ENCODE peak calls at places on chromosome 18, in five cellular contexts. M is fibroblast of lung; Y is Calu3; A is activated effector memory CD4-positive, alpha-beta T cell treated with Interleukin-2 at 50 U/mL for 16 hours; I is KG1. S is an unnamed sample.

GRCh38 chr18:26989842-26990241 is 124.3 kb upstream of the AQP4 start:
- DNase-seq in M (no peak), Y (no peak), A (no peak), I (no peak), S (no peak)

GRCh38 chr18:59921384-59921891 is 21.6 kb downstream of the PMAIP1 start:
- DNase-seq in M (peak; percentile 29), Y (no peak), A (no peak), I (peak; percentile 69), S (no peak)

GRCh38 chr18:8615397-8616025 is 6.3 kb downstream of the RAB12 start:
- DNase-seq in M (peak; percentile 95), Y (no peak), A (no peak), I (no peak), S (no peak)

GRCh38 chr18:26227051-26227672 is 917 bp downstream of the TAF4B start:
- DNase-seq in M (no peak), Y (no peak), A (no peak), I (no peak), S (no peak)

GRCh38 chr18:23934863-23935262 is 79.7 kb upstream of the TTC39C start:
- DNase-seq in M (no peak), Y (no peak), A (no peak), I (no peak), S (no peak)

GRCh38 chr18:11872479-11873136 is 21.4 kb downstream of the CHMP1B start:
- DNase-seq in M (no peak), Y (peak; percentile 50), A (no peak), I (no peak), S (no peak)

GRCh38 chr18:61466736-61467135 is 133.5 kb downstream of the CDH20 start:
- DNase-seq in M (no peak), Y (no peak), A (no peak), I (no peak), S (no peak)

GRCh38 chr18:647304-647703 is 10.1 kb upstream of the TYMS start:
- DNase-seq in M (no peak), Y (no peak), A (no peak), I (no peak), S (no peak)

GRCh38 chr18:48835745-48836191 is 115.0 kb downstream of the SMAD7 start:
- DNase-seq in M (no peak), Y (no peak), A (no peak), I (no peak), S (peak; percentile 66)

GRCh38 chr18:55998071-55998522 is 410.1 kb upstream of the TCF4 start:
- DNase-seq in M (peak; percentile 69), Y (no peak), A (no peak), I (no peak), S (no peak)

GRCh38 chr18:715626-716025 is 3.2 kb upstream of the ENOSF1 start:
- DNase-seq in M (peak; percentile 80), Y (no peak), A (no peak), I (no peak), S (no peak)

GRCh38 chr18:32920796-32921787 is 148.3 kb upstream of the KLHL14 start:
- DNase-seq in M (peak; percentile 98), Y (peak; percentile 34), A (no peak), I (no peak), S (no peak)

GRCh38 chr18:22170421-22171262 is 1.3 kb downstream of the GATA6 start:
- DNase-seq in M (peak; percentile 78), Y (no peak), A (no peak), I (no peak), S (peak; percentile 80)

GRCh38 chr18:7321831-7322230 is 90.9 kb downstream of the LRRC30 start:
- DNase-seq in M (no peak), Y (no peak), A (no peak), I (no peak), S (no peak)

GRCh38 chr18:32956591-32957310 is 183.9 kb upstream of the KLHL14 start:
- DNase-seq in M (peak; percentile 80), Y (no peak), A (no peak), I (no peak), S (no peak)

GRCh38 chr18:33708876-33709275 is 130.9 kb downstream of the ASXL3 start:
- DNase-seq in M (no peak), Y (no peak), A (no peak), I (no peak), S (no peak)

GRCh38 chr18:23878336-23878900 is 136.1 kb upstream of the TTC39C start:
- DNase-seq in M (no peak), Y (no peak), A (no peak), I (no peak), S (no peak)

GRCh38 chr18:55790296-55790695 is 202.3 kb upstream of the TCF4 start:
- DNase-seq in M (peak; percentile 97), Y (no peak), A (no peak), I (no peak), S (no peak)

GRCh38 chr18:47944972-47945843 is 14.7 kb upstream of the SMAD2 start:
- DNase-seq in M (peak; percentile 70), Y (no peak), A (no peak), I (no peak), S (no peak)

GRCh38 chr18:45255142-45255890 is 360.0 kb upstream of the SLC14A2 start:
- DNase-seq in M (peak; percentile 97), Y (no peak), A (no peak), I (no peak), S (no peak)

GRCh38 chr18:58449366-58449935 is 179.4 kb downstream of the ALPK2 start:
- DNase-seq in M (no peak), Y (no peak), A (no peak), I (no peak), S (no peak)

GRCh38 chr18:12628706-12629702 is 28.9 kb downstream of the SPIRE1 start:
- DNase-seq in M (peak; percentile 83), Y (no peak), A (no peak), I (no peak), S (no peak)

GRCh38 chr18:22346968-22347611 is 70.6 kb downstream of the CTAGE1 start:
- DNase-seq in M (peak; percentile 78), Y (peak; percentile 72), A (no peak), I (no peak), S (peak; percentile 88)

GRCh38 chr18:9742588-9743131 is 34.6 kb downstream of the RAB31 start:
- DNase-seq in M (peak; percentile 79), Y (peak; percentile 16), A (no peak), I (no peak), S (peak; percentile 41)

GRCh38 chr18:41875094-41875780 is 79.8 kb upstream of the PIK3C3 start:
- DNase-seq in M (peak; percentile 66), Y (no peak), A (no peak), I (no peak), S (no peak)

GRCh38 chr18:27604583-27604982 is 419.5 kb upstream of the CHST9 start:
- DNase-seq in M (peak; percentile 57), Y (peak; percentile 17), A (no peak), I (no peak), S (no peak)

GRCh38 chr18:48772457-48772856 is 178.3 kb downstream of the SMAD7 start:
- DNase-seq in M (no peak), Y (no peak), A (no peak), I (no peak), S (no peak)

GRCh38 chr18:9181275-9181674 is 44.7 kb downstream of the ANKRD12 start:
- DNase-seq in M (no peak), Y (no peak), A (no peak), I (no peak), S (no peak)

GRCh38 chr18:50190236-50190635 is 4.7 kb downstream of the MYO5B start:
- DNase-seq in M (peak; percentile 60), Y (no peak), A (no peak), I (no peak), S (no peak)

GRCh38 chr18:49565656-49566055 is 3.8 kb downstream of the LIPG start:
- DNase-seq in M (peak; percentile 69), Y (no peak), A (no peak), I (no peak), S (no peak)

GRCh38 chr18:2901405-2901989 is 54.7 kb downstream of the EMILIN2 start:
- DNase-seq in M (peak; percentile 5), Y (no peak), A (no peak), I (no peak), S (no peak)

GRCh38 chr18:9868857-9869712 is 16.7 kb upstream of the TXNDC2 start:
- DNase-seq in M (no peak), Y (no peak), A (no peak), I (no peak), S (no peak)

GRCh38 chr18:79677840-79678239 is 1.8 kb upstream of the CTDP1 start:
- DNase-seq in M (no peak), Y (no peak), A (no peak), I (no peak), S (peak; percentile 73)

GRCh38 chr18:70693196-70693595 is 404.4 kb downstream of the SOCS6 start:
- DNase-seq in M (peak; percentile 1), Y (no peak), A (no peak), I (no peak), S (no peak)

GRCh38 chr18:23227729-23228075 is 92.4 kb downstream of the CABLES1 start:
- DNase-seq in M (no peak), Y (no peak), A (no peak), I (no peak), S (no peak)

GRCh38 chr18:27005589-27005988 is 140.1 kb upstream of the AQP4 start:
- DNase-seq in M (no peak), Y (peak; percentile 22), A (no peak), I (no peak), S (no peak)

GRCh38 chr18:63199743-63200241 is 119.8 kb downstream of the BCL2 start:
- DNase-seq in M (no peak), Y (no peak), A (no peak), I (peak; percentile 62), S (no peak)

GRCh38 chr18:11987527-11987926 is 6.2 kb downstream of the IMPA2 start:
- DNase-seq in M (no peak), Y (no peak), A (no peak), I (no peak), S (no peak)

GRCh38 chr18:57784034-57784815 is 18.9 kb downstream of the ATP8B1 start:
- DNase-seq in M (peak; percentile 93), Y (no peak), A (no peak), I (no peak), S (no peak)

GRCh38 chr18:23378470-23378764 is 74.7 kb upstream of the RIOK3 start:
- DNase-seq in M (peak; percentile 68), Y (no peak), A (no peak), I (no peak), S (no peak)

S was measured in spleen.